ENCODE peak calls at places on chromosomes 6 and 20, in six cellular contexts. B is CD8-positive, alpha-beta T cell; A is AG04450; G is adrenal gland; U is substantia nigra; R is CD8-positive, alpha-beta memory T cell. L is an unnamed sample.

GRCh38 chr20:57013741-57014140 is 252.7 kb downstream of the BMP7 start:
- DNase-seq in B (no peak), R (no peak), A (no peak), G (no peak), U (no peak), L (no peak)

GRCh38 chr20:15220778-15221565 is 883.6 kb upstream of the FLRT3 start:
- DNase-seq in B (no peak), U (no peak), G (no peak), A (no peak), R (no peak), L (peak; percentile 22)

GRCh38 chr20:31674895-31675827 is 37.4 kb downstream of the COX4I2 start:
- DNase-seq in B (peak; percentile 6), U (peak; percentile 67), G (peak; percentile 80), A (no peak), R (peak; percentile 68), L (peak; percentile 36)

GRCh38 chr6:121055572-121056163 is 278.6 kb downstream of the TBC1D32 start:
- DNase-seq in B (no peak), R (no peak), G (no peak), U (no peak), A (peak; percentile 24), L (no peak)

GRCh38 chr6:63058601-63059000 is 152.7 kb upstream of the FKBP1C start:
- DNase-seq in R (no peak), B (no peak), G (no peak), U (no peak), A (no peak), L (no peak)

GRCh38 chr6:168709440-168709839 is 268.5 kb downstream of the SMOC2 start:
- DNase-seq in G (no peak), U (no peak), R (no peak), A (no peak), B (no peak), L (no peak)

GRCh38 chr20:12179692-12180091 is 262.0 kb downstream of the BTBD3 start:
- DNase-seq in A (no peak), U (no peak), B (no peak), G (no peak), R (no peak), L (no peak)

GRCh38 chr6:17525637-17526036 is 74.5 kb upstream of the FAM8A1 start:
- DNase-seq in B (no peak), R (no peak), G (no peak), A (no peak), U (no peak), L (no peak)

GRCh38 chr20:21182832-21183563 is 57.1 kb downstream of the KIZ start:
- DNase-seq in G (peak; percentile 39), R (no peak), B (no peak), A (peak; percentile 48), U (no peak), L (peak; percentile 56)

GRCh38 chr20:62032606-62033368 is 32.9 kb downstream of the TAF4 start:
- DNase-seq in U (no peak), A (no peak), B (no peak), R (no peak), G (no peak), L (no peak)

GRCh38 chr6:1814279-1814678 is 204.6 kb downstream of the FOXC1 start:
- DNase-seq in G (no peak), A (no peak), R (no peak), B (no peak), U (no peak), L (no peak)

GRCh38 chr6:1820165-1820564 is 210.4 kb downstream of the FOXC1 start:
- DNase-seq in A (no peak), B (no peak), G (no peak), U (no peak), R (no peak), L (no peak)

GRCh38 chr6:1819007-1819406 is 209.3 kb downstream of the FOXC1 start:
- DNase-seq in G (no peak), A (no peak), B (no peak), U (no peak), R (no peak), L (no peak)

GRCh38 chr6:1815827-1816452 is 206.2 kb downstream of the FOXC1 start:
- DNase-seq in B (no peak), G (no peak), A (no peak), U (no peak), R (no peak), L (no peak)

GRCh38 chr6:1817033-1817761 is 207.5 kb downstream of the FOXC1 start:
- DNase-seq in B (no peak), R (no peak), U (no peak), G (no peak), A (no peak), L (no peak)
- H3K27ac ChIP-seq in B (no peak overlapping the region), R (no peak overlapping the region), U (no peak overlapping the region), G (no peak overlapping the region), A (no peak overlapping the region), L (no peak overlapping the region)

GRCh38 chr20:41231850-41232249 is 85.7 kb downstream of the ZHX3 start:
- DNase-seq in R (no peak), B (no peak), G (no peak), A (no peak), U (no peak), L (no peak)

GRCh38 chr20:41229259-41229658 is 88.3 kb downstream of the ZHX3 start:
- DNase-seq in U (no peak), A (no peak), B (no peak), G (no peak), R (no peak), L (no peak)

GRCh38 chr20:41230136-41230535 is 87.4 kb downstream of the ZHX3 start:
- DNase-seq in B (no peak), G (no peak), U (peak; percentile 21), A (no peak), R (no peak), L (no peak)

GRCh38 chr20:41232971-41233926 is 84.3 kb downstream of the ZHX3 start:
- DNase-seq in R (no peak), A (peak; percentile 86), B (no peak), G (no peak), U (no peak), L (no peak)

DNA sequence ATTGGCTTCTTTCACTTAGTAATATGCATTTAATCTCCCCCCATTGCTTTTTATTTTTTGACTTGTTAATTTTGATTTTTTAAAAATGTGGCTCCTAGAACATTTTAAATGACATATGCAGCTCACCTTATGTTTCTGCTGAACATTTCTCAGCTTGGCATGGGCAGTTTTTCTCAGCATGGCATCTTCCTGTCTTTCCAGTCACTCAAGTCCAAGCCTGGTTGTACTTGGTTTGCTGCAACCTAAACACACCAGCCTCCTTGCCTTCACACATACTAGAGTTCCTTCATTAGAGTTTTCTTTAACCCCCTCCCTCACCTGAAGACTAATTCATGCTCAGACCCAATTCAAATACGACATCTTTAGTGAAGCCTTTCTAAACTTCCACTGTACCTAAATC is 86.4 kb downstream of the ZHX3 start:
- DNase-seq in R (no peak), B (no peak), U (no peak), A (no peak), G (no peak), L (no peak)
- H3K27ac ChIP-seq in R (no peak overlapping the region), B (no peak overlapping the region), U (peak overlapping the region; percentile 92), A (no peak overlapping the region), G (no peak overlapping the region), L (peak overlapping the region; percentile 83)

GRCh38 chr6:113651120-113651519 is 206.0 kb upstream of the MARCKS start:
- DNase-seq in B (no peak), A (no peak), G (no peak), R (no peak), U (peak; percentile 75), L (no peak)

GRCh38 chr6:113649276-113649675 is 207.9 kb upstream of the MARCKS start:
- DNase-seq in A (no peak), G (no peak), R (no peak), B (no peak), U (no peak), L (no peak)

GRCh38 chr6:113651920-113652319 is 205.2 kb upstream of the MARCKS start:
- DNase-seq in R (no peak), A (no peak), G (no peak), U (no peak), B (no peak), L (no peak)

GRCh38 chr6:113649916-113650609 is 207.1 kb upstream of the MARCKS start:
- DNase-seq in A (no peak), B (no peak), R (no peak), U (no peak), G (no peak), L (no peak)

DNA sequence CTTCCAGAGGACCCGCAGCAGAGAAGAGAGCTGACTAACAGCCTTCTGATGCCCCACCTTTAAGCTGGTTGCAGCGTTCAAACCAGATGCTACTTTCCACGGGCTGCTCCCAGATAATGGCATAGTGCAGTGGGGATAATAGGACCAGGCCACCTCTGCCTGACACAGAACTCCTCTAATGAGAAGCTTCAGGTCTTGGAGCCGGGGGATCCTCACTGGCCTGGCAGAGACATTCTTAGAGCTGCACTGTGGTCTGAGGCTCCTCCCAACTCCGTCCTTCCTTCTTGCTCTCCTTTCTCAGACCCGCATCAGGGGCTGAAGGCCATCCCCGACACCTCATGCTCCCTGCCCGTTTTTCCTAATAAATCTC is 206.6 kb upstream of the MARCKS start:
- DNase-seq in U (peak; percentile 11), R (no peak), B (no peak), G (no peak), A (no peak), L (no peak)
- H3K27ac ChIP-seq in U (no peak overlapping the region), R (no peak overlapping the region), B (no peak overlapping the region), G (no peak overlapping the region), A (no peak overlapping the region), L (peak overlapping the region; percentile 67)

DNA sequence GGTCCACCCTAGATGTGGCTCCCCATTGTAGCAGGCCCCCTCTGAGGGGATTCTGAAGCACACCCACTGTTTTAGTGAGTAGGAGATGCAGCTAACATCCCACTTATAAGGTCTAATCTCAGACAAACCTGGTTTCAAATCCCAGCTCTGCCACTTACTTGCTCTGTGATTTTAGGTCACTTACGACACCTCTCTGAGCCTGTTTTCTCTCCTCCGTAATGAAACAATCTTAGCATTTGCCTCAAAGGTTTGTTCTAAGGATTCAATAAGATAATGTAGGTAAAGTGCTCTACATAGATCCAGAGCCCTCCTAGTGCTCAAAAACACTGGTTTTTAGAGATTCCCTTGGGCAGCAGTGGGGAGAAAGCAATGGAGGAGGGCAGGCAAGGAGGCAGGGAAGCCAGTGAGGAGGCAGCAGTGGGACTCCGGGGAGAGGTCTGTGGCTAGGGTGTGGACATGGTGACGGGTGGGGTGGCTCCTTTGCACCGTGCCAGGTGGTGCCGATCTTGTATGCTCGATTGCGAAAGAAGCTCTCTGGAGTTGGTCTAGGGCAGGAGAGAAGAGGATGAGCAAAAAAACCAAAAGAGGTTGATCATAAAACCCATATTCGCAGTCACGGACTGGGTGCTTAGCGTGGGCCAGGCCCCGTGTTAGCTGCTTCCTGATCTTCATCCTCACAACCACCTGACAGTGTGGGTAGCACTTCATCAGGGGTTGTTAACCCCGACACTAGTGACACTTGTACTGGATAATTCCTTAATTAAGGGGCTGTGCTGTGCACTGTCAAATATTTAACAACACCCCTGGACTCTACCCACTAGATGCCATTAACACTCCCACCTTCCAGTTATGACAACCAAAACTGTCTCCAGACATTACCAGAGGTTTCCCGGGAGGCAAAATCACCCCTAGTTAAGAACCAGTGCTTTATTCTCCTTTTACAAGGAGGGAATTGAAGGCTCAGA is 16.8 kb upstream of the PTGIS start:
- DNase-seq in A (no peak), R (no peak), G (no peak), B (no peak), U (no peak), L (no peak)
- H3K27ac ChIP-seq in A (peak overlapping the region; percentile 65), R (no peak overlapping the region), G (no peak overlapping the region), B (no peak overlapping the region), U (no peak overlapping the region), L (no peak overlapping the region)